ENCODE peak calls at places on chromosomes 5 and 9, in six cellular contexts. Q is neural progenitor cell, Z is AG04449, T is AG09309, Y is astrocyte of the spinal cord, C is dorsolateral prefrontal cortex. A is an unnamed sample.

GRCh38 chr5:79845448-79846197 is 145.4 kb downstream of the MTX3 start:
- DNase-seq in C (no peak), Q (no peak), T (peak), Z (peak), Y (peak), A (no peak)

GRCh38 chr5:117690603-117691002 is 1116.0 kb upstream of the SEMA6A start:
- DNase-seq in Y (no peak), T (no peak), Q (peak), C (no peak), Z (no peak), A (no peak)

GRCh38 chr5:111585946-111586345 is 73.6 kb upstream of the STARD4 start:
- DNase-seq in Z (no peak), Y (no peak), C (no peak), Q (no peak), T (no peak), A (no peak)

GRCh38 chr9:91786132-91786896 is 163.7 kb downstream of the ROR2 start:
- DNase-seq in T (no peak), Q (no peak), Z (no peak), Y (no peak), C (no peak), A (no peak)

GRCh38 chr9:2992427-2992826 is 148.5 kb upstream of the PUM3 start:
- DNase-seq in Q (no peak), Z (no peak), T (no peak), C (no peak), Y (no peak), A (no peak)

GRCh38 chr5:93580387-93581100 is 475 bp downstream of the NR2F1-AS1 start:
- DNase-seq in Z (no peak), C (no peak), Y (peak), Q (peak), T (no peak), A (no peak)

GRCh38 chr5:130151239-130151638 is 247.0 kb downstream of the CHSY3 start:
- DNase-seq in T (no peak), C (no peak), Q (no peak), Y (no peak), Z (no peak), A (no peak)

GRCh38 chr9:113446323-113446740 is 17.2 kb upstream of the RGS3 start:
- DNase-seq in Y (peak), C (no peak), Z (no peak), Q (peak), T (no peak), A (no peak)

GRCh38 chr9:35616681-35617459 is 1.3 kb downstream of the CD72 start:
- DNase-seq in Q (peak), T (peak), Z (no peak), C (no peak), Y (peak), A (peak)

GRCh38 chr5:139968547-139969261 is 74.4 kb downstream of the NRG2 start:
- DNase-seq in Q (peak), C (peak), Y (peak), Z (no peak), T (no peak), A (peak)

GRCh38 chr5:126007841-126008240 is 415.4 kb upstream of the GRAMD2B start:
- DNase-seq in C (no peak), T (no peak), Z (no peak), Q (no peak), Y (peak), A (no peak)

GRCh38 chr9:18297532-18297872 is 176.5 kb upstream of the ADAMTSL1 start:
- DNase-seq in Y (no peak), Q (peak), T (no peak), C (no peak), Z (no peak), A (no peak)

GRCh38 chr5:142913728-142914338 is 143.7 kb downstream of the ARHGAP26 start:
- DNase-seq in Y (no peak), Q (peak), T (no peak), C (no peak), Z (no peak), A (no peak)

GRCh38 chr5:124706729-124707361 is 39.6 kb downstream of the ZNF608 start:
- DNase-seq in Z (no peak), Q (no peak), Y (peak), T (peak), C (no peak), A (no peak)

GRCh38 chr5:132423443-132423898 is 54.0 kb downstream of the SLC22A5 start:
- DNase-seq in C (no peak), Q (no peak), T (no peak), Y (no peak), Z (no peak), A (no peak)

GRCh38 chr9:82073551-82073950 is 85.0 kb downstream of the SPATA31D1 start:
- DNase-seq in Q (no peak), Y (no peak), C (no peak), T (no peak), Z (no peak), A (no peak)

GRCh38 chr9:89305868-89306267 is 5.1 kb upstream of the CKS2 start:
- DNase-seq in Z (no peak), Q (no peak), T (no peak), Y (no peak), C (no peak), A (no peak)

GRCh38 chr9:32376295-32376694 is 8.1 kb upstream of the ACO1 start:
- DNase-seq in Z (no peak), Y (no peak), T (no peak), C (no peak), Q (no peak), A (no peak)

GRCh38 chr5:9498541-9499497 is 47.1 kb downstream of the SEMA5A start:
- DNase-seq in Q (peak), Z (no peak), C (no peak), Y (peak), T (no peak), A (no peak)

GRCh38 chr5:91928751-91929521 is 545.8 kb upstream of the ARRDC3 start:
- DNase-seq in Y (peak), Z (no peak), T (no peak), Q (peak), C (no peak), A (no peak)

GRCh38 chr5:74766348-74766886 is 500 bp downstream of the GFM2 start:
- DNase-seq in T (peak), Q (peak), Y (peak), C (no peak), Z (no peak), A (no peak)

GRCh38 chr5:36301858-36302603 is at the start of gene RANBP3L:
- DNase-seq in Q (peak), C (no peak), T (no peak), Z (peak), Y (peak), A (no peak)

GRCh38 chr5:6713274-6714181 is at the start of gene TENT4A:
- DNase-seq in Q (no peak), Y (no peak), T (no peak), C (no peak), Z (no peak), A (peak)

GRCh38 chr5:90161399-90161798 is 248.2 kb downstream of the CETN3 start:
- DNase-seq in Z (no peak), Y (peak), Q (peak), C (no peak), T (no peak), A (no peak)

GRCh38 chr5:24289582-24289981 is 355.2 kb downstream of the CDH10 start:
- DNase-seq in Z (no peak), Q (no peak), C (no peak), T (no peak), Y (no peak), A (no peak)

GRCh38 chr9:112034216-112034611 is 137.6 kb downstream of the UGCG start:
- DNase-seq in Q (no peak), Z (no peak), C (no peak), Y (no peak), T (no peak), A (no peak)

GRCh38 chr5:5316333-5316732 is 106.1 kb upstream of the ICE1 start:
- DNase-seq in Z (no peak), Y (peak), Q (no peak), C (no peak), T (peak), A (no peak)

GRCh38 chr9:88256216-88256615 is 117.9 kb upstream of the SPATA31C2 start:
- DNase-seq in T (no peak), Q (no peak), Y (no peak), Z (no peak), C (no peak), A (no peak)

GRCh38 chr9:37988041-37988440 is 81.0 kb downstream of the SHB start:
- DNase-seq in Q (no peak), Z (no peak), Y (no peak), C (no peak), T (no peak), A (no peak)

GRCh38 chr5:128539038-128539429 is 989 bp upstream of the FBN2 start:
- DNase-seq in Z (no peak), T (no peak), Y (peak), C (no peak), Q (no peak), A (no peak)

GRCh38 chr9:36407122-36407723 is 7.2 kb upstream of the RNF38 start:
- DNase-seq in T (no peak), Y (peak), Z (no peak), C (peak), Q (peak), A (peak)

DNA sequence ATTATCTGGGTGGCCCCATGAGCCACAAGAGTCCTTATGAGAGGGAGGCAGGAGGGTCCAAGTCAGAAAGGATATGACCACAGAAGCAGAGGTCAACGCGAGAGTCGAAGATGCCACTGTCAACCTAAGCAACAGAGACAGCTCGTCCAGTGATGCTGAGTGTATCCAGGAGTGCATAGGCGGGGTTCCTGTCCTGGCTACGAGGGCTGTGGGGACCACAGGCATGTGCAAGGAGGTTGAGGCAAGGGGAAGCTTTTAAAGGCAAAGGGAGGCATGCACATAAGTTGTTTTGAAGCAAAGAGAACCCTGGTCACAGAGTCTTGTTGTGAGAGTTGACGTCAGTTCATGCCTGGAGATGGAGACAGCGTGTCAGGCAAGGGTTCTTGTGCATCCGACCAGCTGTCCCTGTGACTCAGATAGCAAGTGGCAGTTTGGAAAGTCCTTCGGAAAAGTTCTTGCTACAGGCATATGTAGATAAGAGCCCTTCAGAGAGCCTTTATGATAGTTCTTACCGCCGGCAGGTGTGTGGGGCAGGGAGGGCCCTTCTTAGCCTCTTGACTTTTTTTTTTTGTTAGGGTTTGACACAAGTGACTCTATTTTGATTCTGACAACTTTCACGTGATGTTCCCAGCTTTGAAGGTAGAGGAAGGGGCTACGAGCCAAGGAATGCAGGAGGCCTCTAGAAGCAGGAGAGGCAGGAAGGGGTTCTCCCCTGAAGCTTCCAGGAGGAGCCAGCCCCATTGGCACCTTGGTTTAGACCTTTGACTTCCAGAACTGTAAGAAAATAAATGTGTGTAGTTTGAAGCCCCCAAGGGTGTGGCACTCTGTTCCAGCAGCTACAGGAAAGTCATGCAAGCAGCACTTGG is 66.0 kb upstream of the FCN1 start:
- DNase-seq in T (no peak), Z (no peak), C (no peak), Q (no peak), Y (no peak), A (no peak)
- H3K4me3 ChIP-seq in T (no peak), Z (no peak), C (no peak), Q (no peak), Y (no peak), A (no peak)

GRCh38 chr9:124066783-124067563 is 55.4 kb downstream of the LHX2 start:
- DNase-seq in Z (no peak), Q (no peak), T (no peak), Y (peak), C (no peak), A (no peak)

GRCh38 chr9:124060844-124061605 is 49.5 kb downstream of the LHX2 start:
- DNase-seq in Y (no peak), Z (no peak), C (no peak), Q (no peak), T (no peak), A (no peak)

GRCh38 chr9:124062172-124062571 is 50.6 kb downstream of the LHX2 start:
- DNase-seq in C (no peak), Y (no peak), T (no peak), Q (no peak), Z (no peak), A (no peak)
- TF ChIP-seq CTCF in C (no peak), Y (peak), T (peak), Q (peak), Z (no peak), A (no peak)

GRCh38 chr5:61414806-61415205 is 82.7 kb downstream of the ZSWIM6 start:
- DNase-seq in C (no peak), Q (peak), Z (no peak), Y (no peak), T (no peak), A (no peak)
- H3K4me3 ChIP-seq in C (no peak), Q (no peak), Z (no peak), Y (no peak), T (no peak), A (no peak)

DNA sequence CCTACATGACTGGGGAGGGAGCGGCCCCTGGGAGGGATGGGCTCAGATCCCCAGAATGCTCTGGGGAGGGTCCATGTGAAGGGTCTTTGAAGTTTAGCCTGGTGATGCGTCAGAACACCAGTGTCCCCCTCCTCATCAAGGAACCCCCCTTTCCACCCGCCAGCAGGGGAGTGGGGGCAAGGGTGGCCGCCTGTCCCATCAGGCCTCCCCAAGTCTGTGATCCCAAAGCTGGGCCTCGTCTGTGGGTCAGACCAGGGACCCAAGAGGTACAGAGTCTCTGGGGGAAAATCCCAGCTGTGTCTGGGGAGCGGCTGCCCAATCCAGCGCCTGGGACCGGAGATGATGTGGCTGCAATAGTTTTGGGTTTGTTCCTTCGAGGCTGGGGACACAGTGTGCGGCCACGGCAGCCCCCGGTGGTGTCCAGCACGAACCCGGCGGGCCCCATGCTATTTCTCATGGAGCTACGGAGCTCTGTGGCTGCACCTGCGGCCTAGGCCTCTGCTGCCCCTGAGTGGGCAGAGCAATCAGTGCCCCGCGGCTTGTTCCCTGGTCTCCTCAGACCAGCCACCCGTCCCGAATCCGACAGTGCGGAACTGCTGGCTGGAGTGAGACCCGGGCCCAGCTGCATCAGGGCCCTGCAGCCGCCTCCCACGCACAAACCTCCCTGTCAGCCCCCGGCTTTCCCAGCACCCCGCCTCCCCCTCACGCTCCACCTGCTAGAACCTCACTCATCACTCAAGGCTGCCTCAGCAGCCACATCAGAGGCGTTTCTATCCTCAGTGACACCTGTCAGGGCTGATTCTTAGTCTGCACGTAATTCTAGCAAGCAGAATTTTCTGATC is 29.2 kb downstream of the SARDH start:
- DNase-seq in T (no peak), Z (no peak), C (peak), Y (no peak), Q (peak), A (no peak)
- TF ChIP-seq CTCF in T (no peak), Z (no peak), C (no peak), Y (no peak), Q (no peak), A (no peak)

DNA sequence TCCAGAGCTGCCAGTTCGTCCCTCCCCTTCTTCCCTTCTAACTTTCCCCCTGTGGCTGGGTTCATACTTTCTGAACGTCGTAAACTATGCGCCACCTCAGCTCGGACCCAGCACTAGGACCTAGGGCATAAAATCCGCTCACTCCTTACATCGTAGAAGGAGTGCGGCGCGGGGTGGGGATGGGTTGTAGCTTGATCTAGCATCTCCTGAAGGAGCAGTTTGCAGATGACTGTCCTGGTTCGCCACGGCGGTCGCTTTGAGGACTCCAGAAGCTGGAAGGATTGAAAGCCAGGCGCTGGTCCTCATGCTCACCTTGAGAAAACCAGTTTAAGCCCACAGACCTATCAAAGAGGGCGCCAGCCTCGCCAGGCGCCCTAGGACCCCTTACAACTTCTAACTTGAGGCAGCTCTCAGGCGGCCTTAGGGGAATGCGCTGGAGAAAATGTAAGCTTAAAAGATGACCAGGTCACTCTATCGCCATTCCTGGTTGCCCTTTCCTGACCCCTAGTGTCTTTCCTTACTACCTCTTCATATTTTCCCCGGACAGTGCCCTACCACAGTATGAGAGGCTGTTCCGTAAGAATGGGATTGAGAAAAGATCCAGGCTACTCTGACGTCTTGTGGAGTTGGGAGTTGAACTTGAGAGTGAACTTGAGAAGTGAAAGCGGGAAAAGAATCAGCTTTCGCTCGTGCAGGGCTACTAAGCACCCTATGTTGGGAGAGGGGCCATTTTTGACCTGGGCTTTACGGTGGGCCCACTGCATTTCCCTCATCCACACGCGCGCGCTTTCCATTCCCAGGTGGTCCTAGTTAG is 2.8 kb downstream of the RORB start:
- DNase-seq in T (no peak), Z (no peak), Y (peak), Q (peak), C (peak), A (peak)
- H3K4me3 ChIP-seq in T (no peak), Z (no peak), Y (peak), Q (peak), C (peak), A (peak)

GRCh38 chr9:6040077-6040476 is 24.7 kb upstream of the RANBP6 start:
- DNase-seq in Y (no peak), C (no peak), Q (no peak), Z (no peak), T (no peak), A (no peak)
- TF ChIP-seq CTCF in Y (no peak), C (no peak), Q (no peak), Z (no peak), T (no peak), A (no peak)